ENCODE peak calls at places on chromosome 10, in six cellular contexts. P is esophagus squamous epithelium; Z is left ventricle myocardium inferior; U is effector memory CD4-positive, alpha-beta T cell; E is upper lobe of right lung; C is ovary. X is an unnamed sample.
A peak's percentile ranks its signal among the peaks of the same experiment; 100 is the strongest.

GRCh38 chr10:133236411-133237240 is 1.0 kb upstream of the VENTX start:
- DNase-seq in E (no peak), C (no peak), Z (no peak), P (no peak), U (no peak), X (no peak)

GRCh38 chr10:97235353-97235752 is 49.6 kb upstream of the SLIT1 start:
- DNase-seq in C (no peak), Z (no peak), P (no peak), U (no peak), E (no peak), X (no peak)

GRCh38 chr10:3169738-3170137 is 2.8 kb downstream of the PITRM1 start:
- DNase-seq in U (no peak), C (no peak), E (no peak), P (no peak), Z (no peak), X (no peak)

GRCh38 chr10:125144693-125145623 is 15.4 kb downstream of the CTBP2 start:
- DNase-seq in Z (no peak), P (no peak), U (no peak), C (no peak), E (no peak), X (no peak)

GRCh38 chr10:3125527-3126170 is 46.9 kb downstream of the PITRM1 start:
- DNase-seq in P (no peak), Z (no peak), U (no peak), C (no peak), E (no peak), X (no peak)

GRCh38 chr10:88819290-88819689 is 16.8 kb downstream of the LIPM start:
- DNase-seq in C (no peak), U (no peak), E (no peak), Z (no peak), P (no peak), X (no peak)

GRCh38 chr10:114397651-114398145 is 6.6 kb downstream of the AFAP1L2 start:
- DNase-seq in E (no peak), P (no peak), C (peak; percentile 48), Z (no peak), U (no peak), X (no peak)

GRCh38 chr10:132532784-132533560 is 4.6 kb upstream of the INPP5A start:
- DNase-seq in U (no peak), C (peak; percentile 13), Z (no peak), E (no peak), P (no peak), X (no peak)

GRCh38 chr10:126902157-126902556 is 3.1 kb upstream of the DOCK1 start:
- DNase-seq in C (no peak), U (no peak), P (no peak), E (no peak), Z (no peak), X (no peak)

GRCh38 chr10:102435098-102435497 is 2.7 kb upstream of the CUEDC2 start:
- DNase-seq in P (no peak), U (no peak), Z (no peak), C (no peak), E (no peak), X (no peak)

GRCh38 chr10:79415736-79416577 is 29.5 kb downstream of the ZCCHC24 start:
- DNase-seq in C (no peak), E (no peak), U (no peak), Z (peak; percentile 6), P (no peak), X (no peak)

GRCh38 chr10:96478317-96478716 is 35.4 kb downstream of the TLL2 start:
- DNase-seq in U (no peak), E (no peak), Z (no peak), C (no peak), P (no peak), X (no peak)

GRCh38 chr10:127012769-127013152 is 107.5 kb downstream of the DOCK1 start:
- DNase-seq in U (no peak), P (no peak), C (no peak), Z (peak; percentile 80), E (peak; percentile 88), X (no peak)

GRCh38 chr10:102118867-102119266 is 1.3 kb downstream of the LDB1 start:
- DNase-seq in E (peak; percentile 75), P (no peak), C (peak; percentile 60), Z (no peak), U (no peak), X (no peak)

GRCh38 chr10:101217450-101218281 is 11.6 kb downstream of the LBX1 start:
- DNase-seq in E (no peak), U (no peak), P (no peak), C (no peak), Z (no peak), X (no peak)

GRCh38 chr10:79125092-79125491 is 56.3 kb downstream of the ZMIZ1 start:
- DNase-seq in C (no peak), Z (no peak), P (no peak), E (no peak), U (no peak), X (no peak)

GRCh38 chr10:26593896-26594295 is 103.6 kb upstream of the PDSS1 start:
- DNase-seq in E (no peak), Z (no peak), P (no peak), U (no peak), C (no peak), X (no peak)

GRCh38 chr10:78190051-78190450 is 156.4 kb downstream of the RPS24 start:
- DNase-seq in E (no peak), P (no peak), U (no peak), Z (no peak), C (no peak), X (no peak)

GRCh38 chr10:114748270-114748669 is 73.3 kb upstream of the FHIP2A start:
- DNase-seq in P (no peak), U (no peak), E (no peak), Z (no peak), C (no peak), X (no peak)

GRCh38 chr10:127063762-127064161 is 132.6 kb downstream of the INSYN2A start:
- DNase-seq in P (no peak), U (no peak), Z (no peak), C (no peak), E (no peak), X (no peak)

GRCh38 chr10:120979435-120980315 is 128.5 kb downstream of the WDR11 start:
- DNase-seq in Z (no peak), E (peak; percentile 92), C (no peak), U (no peak), P (no peak), X (no peak)

GRCh38 chr10:4812952-4813351 is 13.1 kb upstream of the AKR1E2 start:
- DNase-seq in E (no peak), C (no peak), Z (no peak), P (no peak), U (no peak), X (no peak)

GRCh38 chr10:115657161-115657850 is 564.1 kb downstream of the ATRNL1 start:
- DNase-seq in P (no peak), Z (no peak), E (no peak), C (no peak), U (no peak), X (no peak)

GRCh38 chr10:125033146-125033924 is 91.4 kb downstream of the ZRANB1 start:
- DNase-seq in C (no peak), P (no peak), Z (no peak), E (peak; percentile 51), U (no peak), X (no peak)

GRCh38 chr10:132684164-132684891 is 101.6 kb downstream of the NKX6-2 start:
- DNase-seq in P (no peak), Z (no peak), C (peak; percentile 11), E (peak; percentile 28), U (no peak), X (no peak)

GRCh38 chr10:83516788-83517187 is 622.5 kb upstream of the GHITM start:
- DNase-seq in C (no peak), E (no peak), Z (no peak), P (no peak), U (no peak), X (no peak)

GRCh38 chr10:12184165-12184564 is 11.5 kb downstream of the NUDT5 start:
- DNase-seq in E (no peak), Z (no peak), P (no peak), U (no peak), C (no peak), X (no peak)

GRCh38 chr10:52451817-52452216 is 137.7 kb downstream of the DKK1 start:
- DNase-seq in P (no peak), C (no peak), U (no peak), E (no peak), Z (no peak), X (no peak)

GRCh38 chr10:104317195-104318095 is 20.8 kb downstream of the ITPRIP start:
- DNase-seq in Z (no peak), P (no peak), C (peak; percentile 70), E (peak; percentile 26), U (no peak), X (no peak)

GRCh38 chr10:46290101-46290884 is 3.5 kb downstream of the ANTXRL start:
- DNase-seq in Z (no peak), P (no peak), C (peak; percentile 3), E (peak; percentile 35), U (no peak), X (no peak)

GRCh38 chr10:34922138-34922537 is 107.0 kb upstream of the PARD3 start:
- DNase-seq in C (no peak), P (no peak), Z (no peak), E (no peak), U (no peak), X (no peak)

GRCh38 chr10:16902606-16903005 is 85.4 kb upstream of the RSU1 start:
- DNase-seq in E (no peak), Z (no peak), U (no peak), C (no peak), P (no peak), X (no peak)

GRCh38 chr10:110216240-110216639 is 8.8 kb downstream of the MXI1 start:
- DNase-seq in P (no peak), E (no peak), Z (no peak), C (no peak), U (no peak), X (no peak)

GRCh38 chr10:36942616-36943015 is 182.8 kb upstream of the ANKRD30A start:
- DNase-seq in Z (no peak), P (no peak), C (no peak), E (no peak), U (no peak), X (no peak)
- H3K9me3 ChIP-seq in Z (no peaks in the 10 kb centered on the region), P (no peaks in the 10 kb centered on the region), C (no peaks in the 10 kb centered on the region), E (no peaks in the 10 kb centered on the region), U (no peaks in the 10 kb centered on the region), X (no peaks in the 10 kb centered on the region)

GRCh38 chr10:21827308-21827707 is 176.2 kb downstream of the DNAJC1 start:
- DNase-seq in E (no peak), Z (no peak), C (no peak), U (no peak), P (no peak), X (no peak)
- H3K9me3 ChIP-seq in E (peaks cover 33% of the 10 kb centered on the region), Z (peaks cover 78% of the 10 kb centered on the region), C (peaks cover 6% of the 10 kb centered on the region), U (peaks cover 16% of the 10 kb centered on the region), P (peaks cover 36% of the 10 kb centered on the region), X (peaks cover 22% of the 10 kb centered on the region)

GRCh38 chr10:23892296-23892695 is 316.6 kb upstream of the KIAA1217 start:
- DNase-seq in E (no peak), P (no peak), C (no peak), Z (no peak), U (no peak), X (no peak)
- H3K9me3 ChIP-seq in E (no peaks in the 10 kb centered on the region), P (no peaks in the 10 kb centered on the region), C (no peaks in the 10 kb centered on the region), Z (no peaks in the 10 kb centered on the region), U (no peaks in the 10 kb centered on the region), X (no peaks in the 10 kb centered on the region)

DNA sequence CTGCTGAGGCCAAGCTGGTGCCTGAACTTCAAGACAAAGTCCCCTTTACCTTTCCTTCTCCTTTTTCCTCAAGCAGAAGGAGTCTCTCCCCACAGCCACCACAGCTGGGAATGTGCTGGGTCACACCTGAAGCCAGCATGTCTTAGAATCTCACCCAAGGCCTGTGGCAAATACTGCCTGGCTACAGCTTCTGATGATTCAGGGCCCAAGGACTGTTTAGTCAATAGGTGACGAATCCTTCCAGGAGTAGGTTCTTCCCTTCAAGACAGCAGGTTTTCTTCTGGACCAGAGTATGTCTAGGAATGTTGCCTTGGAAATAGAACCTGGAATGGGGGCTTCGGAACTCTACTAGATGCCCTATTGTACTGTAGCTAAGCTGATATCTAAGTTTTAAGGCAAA is 374.6 kb downstream of the KIF20B start:
- DNase-seq in E (no peak), Z (no peak), C (no peak), U (no peak), P (no peak), X (no peak)
- H3K9me3 ChIP-seq in E (no peaks in the 10 kb centered on the region), Z (no peaks in the 10 kb centered on the region), C (no peaks in the 10 kb centered on the region), U (no peaks in the 10 kb centered on the region), P (no peaks in the 10 kb centered on the region), X (no peaks in the 10 kb centered on the region)